ENCODE peak calls at places on chromosomes 1 and 21, in seven cellular contexts. E is pancreas, B is left ventricle myocardium inferior, Z is fibroblast of lung, P is Peyer's patch, R is Panc1, U is HCT116. V is an unnamed sample. For H3K4me1, the result is how much of the 10 kb centered on the place peaks cover.

GRCh38 chr1:114669562-114670082 is at the start of gene DENND2C:
- DNase-seq in R (no peak), Z (no peak), P (no peak), U (no peak), E (no peak), B (no peak), V (no peak)

GRCh38 chr1:50976890-50977574 is 7.0 kb downstream of the CDKN2C start:
- DNase-seq in Z (peak), R (no peak), P (no peak), E (no peak), U (no peak), B (no peak), V (no peak)

GRCh38 chr1:40897499-40897898 is 35.3 kb upstream of the CITED4 start:
- DNase-seq in R (peak), P (no peak), U (no peak), E (no peak), Z (peak), B (no peak), V (no peak)

GRCh38 chr21:20971296-20971921 is 26.8 kb upstream of the NCAM2 start:
- DNase-seq in U (no peak), B (peak), Z (peak), E (peak), R (no peak), P (no peak), V (no peak)

GRCh38 chr1:67957026-67957425 is 93.4 kb downstream of the DIRAS3 start:
- DNase-seq in R (no peak), B (no peak), Z (peak), E (no peak), P (no peak), U (no peak), V (no peak)

GRCh38 chr1:147913362-147913761 is 10.8 kb downstream of the GJA8 start:
- DNase-seq in R (no peak), U (no peak), Z (no peak), B (no peak), P (no peak), E (no peak), V (no peak)

GRCh38 chr1:239922778-239923522 is 168.7 kb upstream of the FMN2 start:
- DNase-seq in U (no peak), R (no peak), P (no peak), Z (no peak), E (no peak), B (no peak), V (no peak)

GRCh38 chr1:172642970-172643369 is 15.9 kb upstream of the FASLG start:
- DNase-seq in Z (peak), R (no peak), U (no peak), P (no peak), B (no peak), E (peak), V (no peak)

GRCh38 chr1:30378991-30379581 is 344.3 kb downstream of the MATN1 start:
- DNase-seq in E (no peak), B (no peak), Z (peak), U (no peak), P (no peak), R (no peak), V (no peak)

GRCh38 chr1:39129514-39129913 is 75.0 kb upstream of the MACF1 start:
- DNase-seq in P (no peak), B (no peak), U (no peak), R (no peak), Z (peak), E (no peak), V (no peak)

GRCh38 chr1:39130297-39130696 is 74.2 kb upstream of the MACF1 start:
- DNase-seq in U (no peak), E (no peak), Z (peak), B (no peak), P (no peak), R (no peak), V (no peak)

GRCh38 chr1:39127513-39127912 is 77.0 kb upstream of the MACF1 start:
- DNase-seq in U (no peak), B (no peak), Z (peak), E (no peak), P (no peak), R (no peak), V (peak)

GRCh38 chr1:39128959-39129358 is 75.5 kb upstream of the MACF1 start:
- DNase-seq in U (peak), P (no peak), R (no peak), Z (no peak), B (no peak), E (peak), V (no peak)

GRCh38 chr1:39128126-39128525 is 76.4 kb upstream of the MACF1 start:
- DNase-seq in Z (no peak), E (no peak), U (no peak), B (no peak), P (no peak), R (no peak), V (no peak)
- H3K27ac ChIP-seq in Z (no peak), E (peak), U (no peak), B (peak), P (peak), R (peak), V (no peak)

DNA sequence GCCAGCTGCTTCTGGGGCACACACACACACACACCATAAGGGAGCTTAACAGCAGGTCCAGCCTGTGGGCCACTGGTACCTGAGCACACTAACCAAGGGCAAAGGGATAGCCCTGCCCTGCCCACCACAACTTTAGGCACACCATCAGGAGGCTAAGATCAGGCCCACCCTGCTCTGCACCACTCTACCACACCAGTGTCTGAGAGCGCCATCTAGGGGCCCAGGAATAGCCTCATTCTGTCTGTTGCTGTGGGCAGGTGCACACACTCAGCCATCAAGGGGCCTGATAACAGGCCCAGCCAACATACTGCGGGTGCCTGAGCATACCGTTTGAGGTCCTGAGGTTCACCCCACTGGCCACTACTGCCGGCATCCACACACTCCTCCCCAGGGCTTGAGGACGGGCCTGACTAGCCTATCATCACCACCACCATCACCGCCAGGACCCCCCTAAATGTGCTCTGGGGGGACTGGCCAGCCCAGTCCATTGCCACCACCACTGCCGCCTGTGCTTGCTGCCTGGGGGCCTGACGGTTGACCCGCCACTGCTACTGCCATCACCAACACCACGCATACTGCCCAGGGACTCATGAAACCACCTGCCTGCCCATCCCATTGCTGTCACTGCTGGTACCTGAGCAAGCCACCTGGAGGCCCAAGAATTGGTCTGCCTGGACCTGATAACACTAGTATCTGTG is 31.3 kb downstream of the NSL1 start:
- DNase-seq in R (no peak), U (no peak), P (no peak), Z (no peak), E (no peak), B (no peak), V (no peak)
- TF ChIP-seq CTCF in R (peak), U (peak), P (peak), Z (peak), E (no peak), B (no peak), V (no peak)

GRCh38 chr1:27562021-27562420 is 41.9 kb downstream of the AHDC1 start:
- DNase-seq in Z (no peak), U (no peak), E (no peak), B (peak), R (no peak), P (no peak), V (no peak)
- H3K4me1 ChIP-seq in Z (half or more), U (under half), E (under half), B (half or more), R (half or more), P (under half), V (half or more)

GRCh38 chr1:42179900-42180329 is 15.4 kb upstream of the GUCA2A start:
- DNase-seq in B (no peak), U (no peak), P (no peak), Z (peak), R (no peak), E (no peak), V (no peak)

GRCh38 chr1:42177551-42177981 is 13.0 kb upstream of the GUCA2A start:
- DNase-seq in R (no peak), P (no peak), U (no peak), B (no peak), Z (peak), E (no peak), V (no peak)

GRCh38 chr1:42178249-42178648 is 13.7 kb upstream of the GUCA2A start:
- DNase-seq in U (no peak), Z (no peak), R (no peak), B (no peak), E (no peak), P (no peak), V (no peak)

GRCh38 chr1:42176902-42177519 is 12.5 kb upstream of the GUCA2A start:
- DNase-seq in B (no peak), E (no peak), P (no peak), R (peak), Z (peak), U (no peak), V (no peak)

DNA sequence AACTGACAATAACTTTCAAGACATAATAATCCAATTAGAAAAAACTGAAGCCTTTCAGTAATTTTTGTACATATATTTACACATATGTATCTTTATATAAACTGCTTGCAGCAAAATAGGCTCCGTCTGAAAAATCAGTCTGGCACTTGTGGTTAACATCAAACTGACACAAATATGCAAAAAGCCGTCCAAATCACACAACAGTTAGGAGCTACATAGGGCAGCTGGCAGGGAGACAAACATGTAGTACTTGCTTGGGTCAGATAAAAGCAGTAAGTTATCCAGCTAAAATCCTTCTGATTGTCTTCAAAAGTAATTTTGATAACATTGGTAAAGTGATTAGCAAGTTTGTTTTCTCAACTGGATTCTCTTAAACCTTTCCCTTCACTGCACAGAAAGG is 14.7 kb upstream of the GUCA2A start:
- DNase-seq in U (no peak), R (no peak), E (no peak), P (no peak), B (no peak), Z (peak), V (no peak)
- H3K27ac ChIP-seq in U (no peak), R (no peak), E (no peak), P (no peak), B (no peak), Z (no peak), V (no peak)

V was measured in heart right ventricle.